ENCODE peak calls at places on chromosomes 1 and 21, in ten cellular contexts. H is HCT116, T is suprapubic skin, N is sigmoid colon, Q is body of pancreas, P is heart left ventricle, Y is HepG2, D is endothelial cell of umbilical vein, B is ovary, M is spleen. W is an unnamed sample.

GRCh38 chr1:15850450-15851079 is 3.1 kb downstream of the SPEN start:
- DNase-seq in H (no peak), T (no peak), N (no peak), Q (peak), P (no peak), Y (peak), D (peak), B (no peak), M (no peak), W (no peak)

GRCh38 chr21:15514073-15514946 is 215.5 kb upstream of the USP25 start:
- DNase-seq in H (no peak), T (no peak), N (no peak), Q (no peak), P (no peak), Y (peak), D (no peak), B (no peak), M (no peak), W (no peak)

GRCh38 chr1:65605621-65606020 is 185.2 kb downstream of the LEPR start:
- DNase-seq in H (no peak), T (no peak), N (no peak), Q (no peak), P (no peak), Y (no peak), D (peak), B (no peak), M (no peak), W (no peak)

GRCh38 chr1:13507075-13507474 is 6.7 kb downstream of the LRRC38 start:
- DNase-seq in H (no peak), T (no peak), N (no peak), Q (no peak), P (no peak), Y (no peak), D (no peak), B (no peak), M (no peak), W (no peak)

GRCh38 chr1:229781453-229781852 is 155.4 kb downstream of the URB2 start:
- DNase-seq in H (peak), T (no peak), N (no peak), Q (peak), P (peak), Y (peak), D (no peak), B (no peak), M (no peak), W (no peak)

GRCh38 chr1:202144510-202145324 is at the start of gene ARL8A:
- DNase-seq in H (no peak), T (no peak), N (peak), Q (peak), P (peak), Y (no peak), D (peak), B (peak), M (peak), W (peak)

GRCh38 chr1:209755926-209756607 is at the start of gene TRAF3IP3:
- DNase-seq in H (no peak), T (peak), N (no peak), Q (peak), P (no peak), Y (no peak), D (no peak), B (no peak), M (peak), W (no peak)

GRCh38 chr1:3073520-3074296 is 4.7 kb downstream of the PRDM16 start:
- DNase-seq in H (no peak), T (no peak), N (no peak), Q (no peak), P (no peak), Y (no peak), D (no peak), B (no peak), M (no peak), W (no peak)

GRCh38 chr1:174074757-174075156 is 52.6 kb upstream of the RC3H1 start:
- DNase-seq in H (no peak), T (no peak), N (no peak), Q (no peak), P (no peak), Y (no peak), D (peak), B (no peak), M (no peak), W (no peak)

GRCh38 chr1:227886503-227886961 is 61.2 kb downstream of the WNT9A start:
- DNase-seq in H (no peak), T (peak), N (peak), Q (no peak), P (peak), Y (no peak), D (no peak), B (peak), M (peak), W (peak)

GRCh38 chr1:236451796-236452373 is 57.8 kb downstream of the EDARADD start:
- DNase-seq in H (peak), T (no peak), N (no peak), Q (peak), P (no peak), Y (peak), D (peak), B (no peak), M (no peak), W (peak)

GRCh38 chr21:36948686-36949085 is 17.8 kb downstream of the HLCS start:
- DNase-seq in H (no peak), T (no peak), N (no peak), Q (no peak), P (no peak), Y (no peak), D (no peak), B (no peak), M (no peak), W (no peak)

GRCh38 chr1:52002038-52002917 is 11.8 kb upstream of the RAB3B start:
- DNase-seq in H (peak), T (no peak), N (no peak), Q (peak), P (no peak), Y (peak), D (peak), B (no peak), M (no peak), W (peak)

GRCh38 chr1:58809327-58810040 is 25.6 kb upstream of the JUN start:
- DNase-seq in H (no peak), T (no peak), N (no peak), Q (peak), P (no peak), Y (peak), D (peak), B (no peak), M (no peak), W (no peak)

GRCh38 chr1:230186003-230186863 is 119.2 kb downstream of the GALNT2 start:
- DNase-seq in H (peak), T (no peak), N (peak), Q (peak), P (no peak), Y (peak), D (peak), B (no peak), M (no peak), W (peak)

GRCh38 chr1:160780398-160780755 is 15.6 kb upstream of the LY9 start:
- DNase-seq in H (no peak), T (no peak), N (no peak), Q (no peak), P (no peak), Y (no peak), D (no peak), B (no peak), M (no peak), W (no peak)

GRCh38 chr1:155255243-155256100 is at the start of gene ENTREP3:
- DNase-seq in H (no peak), T (peak), N (peak), Q (peak), P (peak), Y (peak), D (peak), B (peak), M (peak), W (peak)

GRCh38 chr1:3688356-3688755 is 36.0 kb downstream of the TP73 start:
- DNase-seq in H (no peak), T (no peak), N (no peak), Q (no peak), P (no peak), Y (no peak), D (no peak), B (no peak), M (no peak), W (no peak)

GRCh38 chr1:203547771-203548421 is 53.9 kb downstream of the OPTC start:
- DNase-seq in H (no peak), T (no peak), N (no peak), Q (no peak), P (no peak), Y (no peak), D (no peak), B (no peak), M (no peak), W (no peak)

GRCh38 chr1:48069662-48070432 is 72.7 kb upstream of the TRABD2B start:
- DNase-seq in H (no peak), T (no peak), N (no peak), Q (no peak), P (no peak), Y (no peak), D (no peak), B (no peak), M (no peak), W (no peak)

GRCh38 chr1:19903621-19904020 is 19.8 kb downstream of the PLA2G2E start:
- DNase-seq in H (peak), T (no peak), N (no peak), Q (no peak), P (no peak), Y (no peak), D (no peak), B (no peak), M (no peak), W (no peak)

GRCh38 chr1:69077633-69078032 is 490.1 kb upstream of the LRRC7 start:
- DNase-seq in H (no peak), T (no peak), N (no peak), Q (no peak), P (no peak), Y (no peak), D (no peak), B (no peak), M (no peak), W (no peak)

GRCh38 chr1:179168526-179168925 is 61.0 kb downstream of the ABL2 start:
- DNase-seq in H (no peak), T (no peak), N (no peak), Q (no peak), P (no peak), Y (no peak), D (no peak), B (no peak), M (no peak), W (no peak)

GRCh38 chr1:116448785-116449385 is 75.8 kb downstream of the ATP1A1 start:
- DNase-seq in H (no peak), T (no peak), N (no peak), Q (no peak), P (no peak), Y (peak), D (no peak), B (no peak), M (no peak), W (no peak)

GRCh38 chr1:18673976-18674375 is 43.3 kb downstream of the PAX7 start:
- DNase-seq in H (no peak), T (no peak), N (no peak), Q (no peak), P (no peak), Y (no peak), D (no peak), B (no peak), M (no peak), W (no peak)

GRCh38 chr1:246435421-246436041 is 71.5 kb downstream of the SMYD3 start:
- DNase-seq in H (no peak), T (no peak), N (no peak), Q (no peak), P (no peak), Y (no peak), D (no peak), B (no peak), M (no peak), W (no peak)

GRCh38 chr1:219702551-219703215 is 89.8 kb upstream of the ZC3H11B start:
- DNase-seq in H (no peak), T (no peak), N (no peak), Q (no peak), P (no peak), Y (no peak), D (no peak), B (no peak), M (no peak), W (no peak)

GRCh38 chr1:117661027-117661426 is 55.2 kb downstream of the TENT5C start:
- DNase-seq in H (no peak), T (no peak), N (no peak), Q (no peak), P (no peak), Y (no peak), D (no peak), B (no peak), M (no peak), W (no peak)

GRCh38 chr1:205680073-205680851 is at the start of gene SLC45A3:
- DNase-seq in H (no peak), T (no peak), N (no peak), Q (peak), P (peak), Y (no peak), D (no peak), B (peak), M (peak), W (peak)
- TF ChIP-seq POLR2A in H (no peak), T (no peak), N (no peak), Q (no peak), P (no peak), Y (no peak), D (no peak), B (no peak), M (no peak), W (peak)

GRCh38 chr1:53888716-53889115 is 881 bp downstream of the YIPF1 start:
- DNase-seq in H (no peak), T (no peak), N (no peak), Q (no peak), P (no peak), Y (no peak), D (peak), B (no peak), M (no peak), W (no peak)

GRCh38 chr1:53891678-53892077 is 2.1 kb upstream of the YIPF1 start:
- DNase-seq in H (no peak), T (no peak), N (no peak), Q (no peak), P (no peak), Y (no peak), D (no peak), B (no peak), M (no peak), W (no peak)

GRCh38 chr1:53890522-53890941 is 935 bp upstream of the YIPF1 start:
- DNase-seq in H (no peak), T (no peak), N (no peak), Q (no peak), P (no peak), Y (no peak), D (no peak), B (no peak), M (no peak), W (no peak)

GRCh38 chr1:53891021-53891420 is 1.4 kb upstream of the YIPF1 start:
- DNase-seq in H (no peak), T (no peak), N (no peak), Q (no peak), P (no peak), Y (no peak), D (no peak), B (no peak), M (no peak), W (no peak)

DNA sequence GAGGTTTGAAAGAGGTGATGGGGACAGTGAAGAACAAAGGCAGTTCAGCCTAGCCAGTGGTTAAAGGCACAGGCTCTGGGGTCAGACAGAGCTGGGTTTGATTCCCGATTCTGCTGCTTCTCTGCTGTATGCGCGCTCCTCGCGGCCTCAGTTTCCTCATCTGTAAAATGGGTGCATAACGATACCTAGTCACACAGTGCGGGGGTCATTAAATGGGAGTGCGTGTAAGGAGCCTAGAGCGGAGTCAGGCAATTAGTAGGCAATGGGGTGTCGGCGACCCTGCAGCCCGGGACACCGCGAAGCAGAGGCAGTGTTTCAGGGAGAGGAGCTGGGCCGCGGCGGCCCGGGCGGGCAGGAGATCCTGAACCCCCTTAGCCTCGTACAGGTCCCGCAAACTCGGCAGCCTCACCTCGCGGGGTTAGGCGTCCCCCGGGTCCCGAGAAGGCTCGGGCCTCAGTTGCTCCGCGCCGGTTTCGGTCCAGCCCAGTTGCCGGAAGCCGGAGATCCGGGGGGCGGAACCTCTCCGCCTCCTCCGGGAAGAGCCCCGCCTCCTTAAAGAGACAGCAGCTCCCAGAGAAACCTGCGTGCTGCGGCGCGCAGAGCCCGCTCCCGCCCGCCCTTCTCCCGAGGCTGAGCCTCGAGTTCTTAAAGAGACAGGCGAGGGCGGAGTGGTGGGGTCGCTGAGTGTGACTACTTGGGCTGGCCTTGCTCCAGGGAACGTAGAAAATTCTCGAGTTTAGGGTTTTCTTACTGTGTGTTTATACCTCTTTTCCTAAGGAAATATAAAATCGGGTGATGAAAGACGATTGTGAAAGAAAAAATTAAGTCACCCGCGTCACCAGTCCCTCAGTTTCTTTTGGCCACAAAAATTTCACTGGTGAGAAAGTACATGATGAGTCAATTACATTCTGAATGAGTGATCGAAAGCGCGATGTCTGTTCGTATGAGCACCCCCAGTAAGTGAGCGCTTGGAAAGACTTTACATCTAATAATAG is at the start of gene YIPF1:
- DNase-seq in H (peak), T (peak), N (peak), Q (peak), P (peak), Y (peak), D (peak), B (peak), M (peak), W (peak)
- TF ChIP-seq POLR2A in H (no peak), T (peak), N (no peak), Q (peak), P (peak), Y (peak), D (peak), B (peak), M (no peak), W (peak)

DNA sequence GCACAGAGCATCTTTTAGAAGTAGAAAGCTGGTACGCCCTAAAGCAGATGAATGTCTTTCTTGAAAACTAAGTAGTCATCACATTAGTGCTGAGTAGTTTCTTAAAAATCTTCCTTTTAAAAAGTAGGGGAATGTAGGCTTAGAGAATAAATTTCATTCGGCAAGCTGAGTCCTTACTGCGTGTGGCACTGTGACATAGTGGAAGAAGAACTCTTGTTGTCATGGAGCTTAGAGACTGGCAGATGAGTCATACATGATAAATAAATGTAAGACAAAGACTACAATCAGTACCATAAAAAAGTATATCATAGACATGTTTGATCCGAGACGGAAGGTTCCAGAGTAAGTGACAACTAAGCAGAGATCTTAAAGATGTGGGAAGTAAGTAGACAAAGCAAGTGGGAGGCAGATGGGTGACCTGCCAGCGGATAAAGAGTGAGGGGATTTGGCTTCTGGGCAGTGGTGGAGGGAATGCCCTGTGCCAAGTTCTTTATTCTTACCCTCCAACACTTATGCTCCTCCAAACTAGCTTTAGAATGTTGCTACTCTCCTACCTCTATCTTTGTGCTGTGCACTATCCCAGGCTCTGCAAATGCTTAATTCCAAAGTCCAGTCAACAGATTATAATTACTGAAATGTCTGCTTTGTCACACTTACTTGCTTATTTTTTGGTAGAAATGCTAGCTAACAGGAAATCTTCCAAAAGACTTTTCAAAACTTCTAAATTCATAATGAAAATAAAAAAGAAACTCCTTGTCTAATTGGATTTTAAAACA is 608.5 kb upstream of the USP24 start:
- DNase-seq in H (no peak), T (no peak), N (no peak), Q (no peak), P (no peak), Y (no peak), D (no peak), B (no peak), M (no peak), W (no peak)
- TF ChIP-seq POLR2A in H (no peak), T (no peak), N (no peak), Q (no peak), P (no peak), Y (no peak), D (no peak), B (no peak), M (no peak), W (no peak)

GRCh38 chr1:54403808-54404261 is 2.4 kb downstream of the SSBP3 start:
- DNase-seq in H (no peak), T (no peak), N (no peak), Q (no peak), P (no peak), Y (no peak), D (peak), B (peak), M (peak), W (peak)
- TF ChIP-seq POLR2A in H (no peak), T (no peak), N (no peak), Q (no peak), P (no peak), Y (no peak), D (no peak), B (no peak), M (no peak), W (no peak)

W was measured in H54.